ENCODE peak calls at places on chromosome X, in eight cellular contexts. P, F, R, T, E, Y, J and G are unnamed samples.

GRCh38 chrX:38820751-38821150 is 19.5 kb downstream of the MID1IP1 start:
- DNase-seq in E (no peak), R (no peak), P (no peak), J (no peak), T (no peak), Y (no peak), F (no peak), G (no peak)

GRCh38 chrX:38649227-38649626 is 87.9 kb downstream of the TSPAN7 start:
- DNase-seq in F (no peak), J (no peak), T (no peak), Y (no peak), R (no peak), E (no peak), P (no peak), G (no peak)

GRCh38 chrX:119512145-119512800 is 44.0 kb downstream of the SLC25A5 start:
- DNase-seq in P (peak; percentile 66), F (peak; percentile 71), R (peak; percentile 76), Y (peak; percentile 18), E (peak; percentile 40), T (no peak), J (peak; percentile 73), G (peak; percentile 55)

GRCh38 chrX:132292753-132293152 is 73.5 kb upstream of the RAP2C start:
- DNase-seq in Y (peak; percentile 15), E (no peak), J (no peak), R (peak; percentile 24), P (peak; percentile 57), F (no peak), T (no peak), G (peak; percentile 35)

GRCh38 chrX:427812-428725 is 41.4 kb upstream of the PPP2R3B start:
- DNase-seq in R (peak; percentile 4), F (no peak), P (no peak), E (no peak), T (no peak), Y (no peak), J (peak; percentile 58), G (no peak)

GRCh38 chrX:108001218-108001814 is 19.1 kb upstream of the TEX13B start:
- DNase-seq in R (peak; percentile 9), J (no peak), F (no peak), Y (peak; percentile 10), T (no peak), E (no peak), P (peak; percentile 36), G (peak; percentile 34)

GRCh38 chrX:291411-291901 is 10.3 kb downstream of the PLCXD1 start:
- DNase-seq in T (peak; percentile 72), F (no peak), P (no peak), R (no peak), J (peak; percentile 58), Y (no peak), E (no peak), G (no peak)

GRCh38 chrX:9534686-9535085 is 69.8 kb downstream of the TBL1X start:
- DNase-seq in J (no peak), P (peak; percentile 19), Y (no peak), F (no peak), R (no peak), T (no peak), E (no peak), G (no peak)

GRCh38 chrX:139639253-139639652 is 68.7 kb downstream of the MCF2 start:
- DNase-seq in R (peak; percentile 3), P (no peak), F (no peak), T (no peak), E (no peak), Y (no peak), J (no peak), G (no peak)

GRCh38 chrX:140050906-140051305 is 85.6 kb upstream of the CXorf66 start:
- DNase-seq in J (no peak), T (no peak), R (no peak), F (no peak), E (no peak), P (peak; percentile 15), Y (no peak), G (no peak)

GRCh38 chrX:15761564-15762191 is 23.6 kb downstream of the CA5B start:
- DNase-seq in R (no peak), F (no peak), P (peak; percentile 41), Y (no peak), J (no peak), T (no peak), E (peak; percentile 1), G (peak; percentile 20)
- H3K27ac ChIP-seq in R (no peak overlapping the region), F (no peak overlapping the region), P (no peak overlapping the region), Y (no peak overlapping the region), J (no peak overlapping the region), T (no peak overlapping the region), E (no peak overlapping the region), G (no peak overlapping the region)

GRCh38 chrX:100819837-100820666 is at the start of gene CSTF2:
- DNase-seq in F (peak; percentile 80), Y (peak; percentile 49), J (peak; percentile 88), P (peak; percentile 79), E (peak; percentile 82), R (peak; percentile 80), T (peak; percentile 84), G (peak; percentile 85)

GRCh38 chrX:100817340-100817739 is 2.9 kb upstream of the CSTF2 start:
- DNase-seq in R (no peak), Y (no peak), T (no peak), P (no peak), E (no peak), J (no peak), F (no peak), G (no peak)

DNA sequence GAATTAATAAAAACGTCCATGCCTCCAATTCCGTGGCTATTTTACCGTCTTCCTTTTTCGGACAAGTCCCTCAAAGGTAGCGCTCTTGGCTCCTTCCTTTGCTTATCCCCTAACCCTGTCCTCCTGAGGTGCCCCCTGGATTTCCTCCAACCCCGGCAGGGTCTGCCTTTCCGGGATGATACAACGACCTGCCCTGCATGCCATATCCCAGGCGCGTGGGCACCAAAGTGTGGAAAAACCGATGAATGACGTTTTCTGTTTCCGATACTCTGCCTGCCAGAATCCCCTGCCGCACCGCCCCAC is 706 bp upstream of the CSTF2 start:
- DNase-seq in J (no peak), R (no peak), F (no peak), E (no peak), P (no peak), T (no peak), Y (no peak), G (no peak)
- H3K27ac ChIP-seq in J (peak overlapping the region; percentile 66), R (no peak overlapping the region), F (peak overlapping the region; percentile 59), E (no peak overlapping the region), P (peak overlapping the region; percentile 1), T (no peak overlapping the region), Y (no peak overlapping the region), G (peak overlapping the region; percentile 68)

DNA sequence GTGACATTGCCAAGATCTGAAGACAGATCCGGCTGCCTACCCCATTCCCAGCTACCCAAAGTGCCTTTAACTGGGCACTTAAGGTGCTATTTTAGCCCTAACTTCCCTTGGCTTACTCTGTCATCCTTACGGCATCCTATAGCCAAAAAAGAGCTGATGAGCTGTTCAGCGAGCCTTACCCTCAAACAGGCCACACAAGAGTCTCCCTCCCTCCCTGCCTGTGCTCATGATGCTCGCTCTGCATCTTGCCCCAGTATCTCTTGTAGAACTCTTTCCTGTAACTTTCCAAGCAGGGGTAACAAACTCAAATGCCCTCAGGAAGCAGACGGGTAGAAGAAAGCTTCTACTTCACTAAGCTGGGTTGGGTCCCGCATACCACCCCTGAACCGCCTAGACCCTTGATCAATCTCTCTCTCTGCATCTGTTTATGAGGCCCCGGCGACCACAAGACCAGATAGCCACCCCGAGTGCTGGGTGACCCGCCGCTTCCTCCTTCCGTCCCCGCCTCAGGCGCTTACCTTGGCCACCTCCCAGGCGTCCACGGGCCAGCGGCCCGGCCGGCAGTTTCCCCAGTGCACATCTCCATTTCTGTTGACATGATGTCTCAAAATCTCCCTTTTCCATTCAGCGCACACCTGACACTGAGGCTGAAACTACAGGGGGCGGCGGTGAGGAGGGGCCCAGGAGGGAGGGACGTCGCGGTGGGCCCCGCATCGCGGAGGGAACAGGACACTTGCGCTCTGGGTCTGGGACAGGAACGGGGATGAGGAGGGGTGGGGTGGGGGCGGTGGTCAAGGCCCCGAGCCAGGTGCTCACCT is 663 bp downstream of the CXorf38 start:
- DNase-seq in E (peak; percentile 30), Y (no peak), P (peak; percentile 43), T (peak; percentile 78), J (peak; percentile 80), F (peak; percentile 74), R (peak; percentile 47), G (peak; percentile 24)
- H3K27ac ChIP-seq in E (peak overlapping the region; percentile 61), Y (peak overlapping the region; percentile 31), P (peak overlapping the region; percentile 74), T (peak overlapping the region; percentile 83), J (peak overlapping the region; percentile 89), F (peak overlapping the region; percentile 87), R (peak overlapping the region; percentile 74), G (peak overlapping the region; percentile 43)

DNA sequence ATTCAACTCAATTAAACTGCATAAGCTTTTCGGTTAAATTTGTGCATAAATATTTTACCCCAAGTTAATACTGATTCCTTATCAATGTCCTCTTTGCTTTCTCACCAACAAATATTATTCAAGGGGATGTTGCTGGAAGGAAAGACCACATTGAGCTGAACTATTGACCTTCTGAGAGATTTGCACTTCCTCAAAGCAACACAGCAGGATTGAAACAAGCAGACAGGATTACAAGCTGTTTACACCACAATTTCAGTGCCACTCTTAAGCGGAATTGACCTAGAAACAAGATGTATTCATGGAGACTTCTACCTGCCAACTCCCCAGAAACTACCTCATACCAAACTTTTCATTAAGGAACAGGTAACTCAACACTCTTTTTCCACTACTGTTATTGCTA is 96.5 kb upstream of the DUSP21 start:
- DNase-seq in J (no peak), E (no peak), Y (no peak), T (no peak), P (no peak), F (no peak), R (no peak), G (no peak)
- H3K27ac ChIP-seq in J (no peak overlapping the region), E (no peak overlapping the region), Y (no peak overlapping the region), T (no peak overlapping the region), P (no peak overlapping the region), F (no peak overlapping the region), R (no peak overlapping the region), G (no peak overlapping the region)

GRCh38 chrX:154544885-154545284 is 1.8 kb downstream of the G6PD start:
- DNase-seq in F (no peak), E (no peak), Y (no peak), J (no peak), T (no peak), P (no peak), R (peak; percentile 29), G (no peak)

GRCh38 chrX:154540897-154541535 is 5.6 kb downstream of the G6PD start:
- DNase-seq in F (no peak), J (no peak), T (no peak), R (peak; percentile 56), Y (no peak), E (no peak), P (no peak), G (no peak)

GRCh38 chrX:154541896-154542722 is 4.5 kb downstream of the G6PD start:
- DNase-seq in R (peak; percentile 88), T (no peak), J (peak; percentile 88), E (peak; percentile 43), Y (peak; percentile 87), F (peak; percentile 94), P (peak; percentile 94), G (peak; percentile 93)

GRCh38 chrX:154541589-154541895 is 5.1 kb downstream of the G6PD start:
- DNase-seq in T (no peak), F (no peak), P (peak; percentile 13), Y (no peak), E (no peak), R (no peak), J (no peak), G (no peak)

GRCh38 chrX:154542723-154543424 is 3.8 kb downstream of the G6PD start:
- DNase-seq in J (no peak), T (no peak), R (peak; percentile 87), Y (no peak), E (peak; percentile 14), F (peak; percentile 73), P (no peak), G (no peak)
- H3K27ac ChIP-seq in J (peak overlapping the region; percentile 49), T (peak overlapping the region; percentile 77), R (peak overlapping the region; percentile 94), Y (peak overlapping the region; percentile 97), E (peak overlapping the region; percentile 65), F (peak overlapping the region; percentile 84), P (peak overlapping the region; percentile 97), G (peak overlapping the region; percentile 100)